ENCODE peak calls at places on chromosomes 3 and 15, in eight cellular contexts. Q is OCI-LY7, F is tibial nerve, M is neural progenitor cell, E is adrenal gland, P is aorta, H is ovary, I is keratinocyte. W is an unnamed sample.

GRCh38 chr3:89851974-89852621 is 744.7 kb downstream of the EPHA3 start:
- DNase-seq in E (no peak), I (no peak), Q (peak), M (peak), P (no peak), F (peak), H (no peak), W (peak)

GRCh38 chr3:159928071-159928491 is 60.6 kb upstream of the IL12A start:
- DNase-seq in F (no peak), Q (no peak), H (no peak), E (no peak), M (no peak), I (no peak), P (no peak), W (no peak)

GRCh38 chr3:70358978-70359580 is 46.6 kb upstream of the MDFIC2 start:
- DNase-seq in F (peak), I (no peak), E (peak), Q (peak), P (no peak), H (no peak), M (peak), W (peak)

GRCh38 chr15:94131875-94132274 is 99.5 kb upstream of the MCTP2 start:
- DNase-seq in H (no peak), F (no peak), Q (peak), E (no peak), P (no peak), M (no peak), I (no peak), W (no peak)

GRCh38 chr15:44243146-44243545 is 45.4 kb upstream of the GOLM2 start:
- DNase-seq in M (no peak), Q (no peak), I (no peak), H (no peak), E (peak), F (no peak), P (no peak), W (no peak)

GRCh38 chr15:42650208-42651066 is 75.0 kb downstream of the STARD9 start:
- DNase-seq in Q (peak), E (peak), P (peak), M (peak), I (peak), F (peak), H (peak), W (peak)

GRCh38 chr3:32421991-32422859 is 30.6 kb downstream of the CMTM7 start:
- DNase-seq in F (peak), P (peak), E (peak), I (no peak), Q (no peak), H (peak), M (no peak), W (no peak)

GRCh38 chr3:20236603-20237002 is 50.6 kb upstream of the SGO1 start:
- DNase-seq in Q (no peak), H (no peak), P (no peak), E (no peak), M (no peak), F (no peak), I (no peak), W (no peak)

GRCh38 chr3:120147072-120147871 is 53.0 kb upstream of the GSK3B start:
- DNase-seq in M (peak), P (no peak), F (no peak), H (no peak), Q (peak), I (no peak), E (no peak), W (peak)

GRCh38 chr3:45777753-45778386 is 18.5 kb downstream of the SLC6A20 start:
- DNase-seq in H (no peak), I (no peak), F (no peak), P (no peak), E (no peak), Q (no peak), M (no peak), W (no peak)

GRCh38 chr3:119311191-119311925 is 17.2 kb downstream of the ARHGAP31 start:
- DNase-seq in M (no peak), F (no peak), H (no peak), E (no peak), Q (no peak), P (no peak), I (peak), W (no peak)

GRCh38 chr15:70062321-70062956 is 35.3 kb downstream of the TLE3 start:
- DNase-seq in Q (no peak), E (peak), M (peak), H (peak), I (no peak), F (peak), P (no peak), W (no peak)

GRCh38 chr3:32405155-32405554 is 13.5 kb downstream of the CMTM7 start:
- DNase-seq in E (no peak), P (no peak), Q (no peak), F (no peak), H (no peak), M (no peak), I (no peak), W (no peak)

GRCh38 chr3:71055602-71056001 is 527.9 kb downstream of the FOXP1 start:
- DNase-seq in P (no peak), F (no peak), H (no peak), E (no peak), M (no peak), Q (no peak), I (no peak), W (no peak)

GRCh38 chr15:89003865-89004725 is 84.2 kb upstream of the ABHD2 start:
- DNase-seq in H (no peak), I (no peak), F (no peak), Q (peak), P (peak), M (peak), E (peak), W (no peak)

GRCh38 chr15:88658972-88659931 is 20.4 kb downstream of the ISG20 start:
- DNase-seq in H (no peak), M (no peak), F (no peak), Q (no peak), P (peak), I (no peak), E (no peak), W (no peak)

GRCh38 chr15:69154684-69155083 is 5.8 kb upstream of the GLCE start:
- DNase-seq in I (peak), E (no peak), M (no peak), H (no peak), P (no peak), Q (no peak), F (no peak), W (no peak)

GRCh38 chr3:149813367-149814281 is 609 bp downstream of the RNF13 start:
- DNase-seq in E (peak), F (peak), M (peak), H (peak), P (peak), I (no peak), Q (peak), W (peak)

GRCh38 chr3:49901351-49902339 is 2.0 kb downstream of the MST1R start:
- DNase-seq in P (no peak), H (no peak), E (no peak), Q (no peak), F (no peak), M (no peak), I (no peak), W (peak)
- H3K4me3 ChIP-seq in P (no peak), H (no peak), E (no peak), Q (no peak), F (no peak), M (no peak), I (peak), W (no peak)

DNA sequence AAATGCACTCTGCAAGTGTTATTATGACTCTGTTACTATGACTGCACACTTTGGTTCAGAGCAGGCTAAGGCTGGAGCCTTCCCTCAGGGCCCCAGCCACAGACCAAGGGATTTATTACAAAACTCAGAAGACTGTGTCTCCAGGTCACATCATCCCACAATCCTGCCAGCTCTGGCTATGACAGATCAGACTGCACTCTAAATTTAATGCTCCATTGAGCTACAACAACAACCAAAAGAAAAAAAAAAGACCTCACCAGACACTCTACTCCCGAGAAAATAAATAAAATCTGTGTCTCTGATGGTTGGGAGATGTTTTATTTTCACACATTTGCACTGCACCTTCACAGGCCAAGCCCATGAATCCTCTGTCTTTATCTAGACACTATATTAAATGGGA is 50.9 kb upstream of the CTNNB1 start:
- DNase-seq in M (no peak), F (no peak), H (no peak), I (no peak), P (no peak), E (no peak), Q (no peak), W (no peak)
- H3K27ac ChIP-seq in M (no peak), F (no peak), H (no peak), I (no peak), P (no peak), E (no peak), Q (no peak), W (no peak)

DNA sequence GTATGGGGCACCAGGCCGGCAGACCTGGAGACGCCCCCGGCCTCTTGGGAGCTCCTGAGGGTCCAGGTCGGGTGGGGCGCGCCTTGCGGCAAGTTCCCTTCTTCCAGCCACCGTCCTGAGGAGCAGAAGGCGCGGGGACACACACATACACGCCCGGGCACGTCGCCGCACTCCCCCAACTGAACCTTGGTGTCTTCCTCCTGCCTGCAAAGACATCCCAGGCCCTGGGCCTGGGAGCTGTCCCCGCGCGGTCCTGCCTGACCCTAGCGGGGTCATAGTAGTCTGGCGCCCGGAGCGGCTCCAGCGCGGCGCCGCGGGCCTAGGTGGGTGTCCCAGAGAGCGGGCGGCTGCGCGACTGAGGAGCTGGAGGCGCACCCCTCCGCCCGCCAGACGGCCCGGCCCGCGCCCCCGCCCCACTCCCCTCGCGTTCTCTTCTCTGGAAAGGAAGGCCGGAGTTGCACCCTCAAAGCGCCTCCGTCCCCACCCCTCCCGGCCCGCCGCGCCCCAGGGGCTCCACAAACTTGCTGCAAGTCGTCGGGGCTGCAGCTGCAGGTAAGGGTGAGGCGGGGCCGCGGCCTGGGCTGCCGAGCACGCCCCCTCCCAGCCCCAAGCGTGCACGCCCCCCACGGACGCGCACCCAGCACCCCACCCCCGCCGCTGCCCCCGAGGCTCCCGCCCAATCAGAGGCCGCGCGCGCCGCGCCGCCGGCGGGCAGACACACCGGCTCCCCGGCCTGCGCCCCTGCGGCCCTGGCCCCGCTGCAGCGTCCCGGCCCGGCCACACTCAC is 186.0 kb upstream of the LINGO1 start:
- DNase-seq in E (no peak), H (no peak), M (peak), Q (no peak), I (no peak), P (no peak), F (no peak), W (no peak)
- H3K4me3 ChIP-seq in E (peak), H (no peak), M (peak), Q (no peak), I (no peak), P (peak), F (no peak), W (no peak)

GRCh38 chr3:13017361-13018038 is 55.7 kb downstream of the IQSEC1 start:
- DNase-seq in H (no peak), I (no peak), F (no peak), E (peak), M (no peak), Q (no peak), P (peak), W (no peak)
- H3K27ac ChIP-seq in H (no peak), I (no peak), F (no peak), E (peak), M (no peak), Q (peak), P (no peak), W (peak)

DNA sequence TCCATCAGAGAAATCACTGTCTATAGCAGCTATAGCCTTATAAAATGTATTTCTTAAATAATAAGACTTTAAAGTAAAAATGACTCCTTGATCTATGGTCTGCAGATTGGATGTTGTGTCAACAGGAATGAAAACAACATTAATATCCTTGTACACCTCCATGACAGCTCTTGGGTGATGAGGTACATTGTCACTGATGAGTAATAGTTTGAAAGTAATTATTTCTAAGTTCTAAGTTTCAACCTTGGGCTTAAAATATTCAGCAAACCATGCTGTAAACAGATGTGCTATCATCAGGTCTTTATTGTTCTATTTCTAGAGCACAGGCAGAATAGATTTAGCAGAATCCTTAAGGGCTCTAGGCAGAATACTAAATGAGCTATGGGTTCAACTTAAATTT is 568.2 kb upstream of the BCHE start:
- DNase-seq in P (no peak), M (no peak), F (no peak), Q (no peak), I (no peak), E (no peak), H (no peak), W (no peak)
- H3K4me3 ChIP-seq in P (no peak), M (no peak), F (no peak), Q (no peak), I (no peak), E (no peak), H (no peak), W (no peak)

DNA sequence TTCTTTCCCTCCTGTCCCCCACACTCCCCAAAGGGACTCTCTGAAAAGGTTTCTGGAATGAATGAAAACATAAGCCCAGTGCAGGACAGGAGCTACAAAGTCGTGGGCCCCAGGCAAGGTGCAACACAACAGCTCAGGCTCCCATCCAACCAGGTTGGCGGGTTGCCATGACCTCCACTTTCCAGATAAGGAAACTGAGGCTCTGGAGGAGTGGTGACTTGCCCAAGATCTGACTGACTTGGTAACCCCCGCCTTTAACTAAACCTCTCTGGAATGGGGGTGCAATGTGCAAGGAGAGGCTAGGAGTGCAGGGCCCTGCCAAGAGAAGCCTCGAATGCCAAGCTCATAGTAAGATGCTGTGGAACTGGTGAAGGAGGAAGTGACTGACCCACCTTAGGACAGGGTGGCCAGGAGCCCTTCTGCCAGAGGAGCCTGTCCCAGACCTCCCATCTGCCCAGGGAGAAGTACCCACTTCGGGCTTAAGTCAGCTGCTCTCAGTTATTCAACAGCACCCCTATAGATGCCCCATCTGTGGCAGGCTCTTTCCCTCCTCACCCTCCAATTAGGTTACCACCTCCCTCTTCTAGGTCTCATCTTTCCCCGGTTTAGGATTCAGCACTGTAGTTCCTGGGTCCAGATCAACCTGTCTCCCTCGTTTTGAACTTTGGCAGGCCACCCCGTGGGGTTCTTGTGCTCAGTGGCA is 545 bp upstream of the TNNC1 start:
- DNase-seq in F (no peak), I (no peak), H (peak), M (no peak), P (no peak), E (no peak), Q (no peak), W (no peak)
- H3K27ac ChIP-seq in F (peak), I (no peak), H (peak), M (no peak), P (peak), E (no peak), Q (peak), W (peak)

GRCh38 chr15:31464216-31465082 is 137.8 kb downstream of the KLF13 start:
- DNase-seq in Q (peak), P (no peak), E (no peak), F (no peak), I (no peak), H (no peak), M (no peak), W (no peak)
- H3K4me3 ChIP-seq in Q (peak), P (no peak), E (no peak), F (no peak), I (no peak), H (no peak), M (no peak), W (no peak)

DNA sequence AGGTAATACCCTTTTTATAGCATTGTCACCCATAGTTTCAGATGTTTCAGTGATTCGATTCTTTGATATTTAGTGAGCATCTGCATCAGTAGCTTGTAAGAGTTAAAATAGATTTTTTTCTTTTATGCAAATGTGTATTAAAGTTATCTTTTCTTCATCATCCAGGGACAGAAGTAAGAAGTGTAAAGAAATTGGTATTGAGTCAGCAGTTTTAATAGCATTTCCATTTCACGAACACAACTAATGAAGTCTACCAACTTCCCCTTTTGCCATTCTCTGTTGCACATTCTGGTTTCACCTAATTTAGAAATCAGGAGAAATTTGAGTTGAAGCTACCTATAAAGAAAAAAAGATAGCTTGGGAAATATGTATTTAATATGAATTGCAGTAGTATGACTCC is 127.9 kb downstream of the ROBO1 start:
- DNase-seq in I (no peak), P (no peak), E (no peak), M (no peak), F (no peak), H (no peak), Q (no peak), W (no peak)
- H3K27ac ChIP-seq in I (no peak), P (no peak), E (no peak), M (no peak), F (no peak), H (no peak), Q (no peak), W (no peak)

DNA sequence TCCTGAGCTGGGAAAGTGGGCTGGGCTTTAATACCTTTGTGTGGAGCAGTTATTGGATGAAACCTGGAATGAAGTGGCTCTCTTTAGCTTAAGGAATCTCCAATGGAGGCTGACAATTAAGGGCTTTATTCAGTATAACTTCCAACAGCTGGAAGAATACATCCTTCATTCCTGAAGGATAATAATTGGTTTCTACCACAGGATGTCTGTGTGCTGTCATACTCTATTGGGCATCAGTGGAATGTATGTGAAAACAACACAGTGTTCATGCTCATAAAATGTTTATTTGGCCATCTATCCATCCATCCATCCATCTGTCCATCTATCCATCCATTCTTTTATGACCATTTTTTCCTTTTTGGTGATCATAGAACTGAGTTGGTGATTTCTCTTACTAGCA is 220.7 kb upstream of the GAP43 start:
- DNase-seq in F (no peak), Q (no peak), P (no peak), E (no peak), M (no peak), I (no peak), H (no peak), W (no peak)
- H3K4me3 ChIP-seq in F (no peak), Q (no peak), P (no peak), E (no peak), M (no peak), I (no peak), H (no peak), W (no peak)

GRCh38 chr3:13006216-13006990 is 66.8 kb downstream of the IQSEC1 start:
- DNase-seq in P (peak), H (no peak), F (no peak), I (no peak), E (no peak), M (no peak), Q (peak), W (no peak)
- H3K27ac ChIP-seq in P (no peak), H (no peak), F (no peak), I (no peak), E (no peak), M (no peak), Q (peak), W (no peak)